ENCODE peak calls at places on chromosomes 16 and 17, in eight cellular contexts. K is activated T-cell treated with anti-CD3 and anti-CD28 coated beads, Interleukin-2, amount 50 U/mL, for 4 hours; N is hippocampal formation; E is astrocyte of the cerebellum; J is stimulated activated CD4-positive, alpha-beta T cell treated with anti-CD3 and anti-CD28 coated beads, Interleukin-2, amount 100 ng/mL, for 48 hours; H is COR-L47; Y is non-pigmented ciliary epithelial cell; L is AG20443. I is an unnamed sample.

GRCh38 chr16:81140930-81141780 is 45.0 kb upstream of the GCSH start:
- DNase-seq in K (no peak), N (no peak), E (no peak), J (no peak), H (no peak), Y (no peak), L (no peak), I (no peak)

GRCh38 chr16:88863426-88863825 is 3.0 kb downstream of the PABPN1L start:
- DNase-seq in K (no peak), N (no peak), E (no peak), J (no peak), H (no peak), Y (no peak), L (no peak), I (no peak)

GRCh38 chr16:26816266-26816665 is 250.5 kb upstream of the C16orf82 start:
- DNase-seq in K (no peak), N (no peak), E (no peak), J (no peak), H (no peak), Y (no peak), L (peak), I (no peak)

GRCh38 chr16:85220125-85220839 is 108.0 kb upstream of the CIBAR2 start:
- DNase-seq in K (no peak), N (peak), E (no peak), J (no peak), H (peak), Y (no peak), L (peak), I (no peak)

GRCh38 chr17:50917418-50917743 is 51.2 kb upstream of the TOB1 start:
- DNase-seq in K (no peak), N (peak), E (no peak), J (no peak), H (no peak), Y (no peak), L (no peak), I (no peak)

GRCh38 chr17:31579265-31579664 is 187.8 kb downstream of the RAB11FIP4 start:
- DNase-seq in K (no peak), N (no peak), E (no peak), J (no peak), H (peak), Y (no peak), L (no peak), I (no peak)

GRCh38 chr17:64063766-64064224 is 43.4 kb upstream of the ICAM2 start:
- DNase-seq in K (peak), N (no peak), E (no peak), J (peak), H (peak), Y (no peak), L (peak), I (peak)

GRCh38 chr17:7888184-7888920 is at the start of gene CHD3:
- DNase-seq in K (peak), N (no peak), E (no peak), J (peak), H (no peak), Y (no peak), L (no peak), I (no peak)

GRCh38 chr17:72183194-72183685 is 62.4 kb downstream of the SOX9 start:
- DNase-seq in K (no peak), N (no peak), E (no peak), J (no peak), H (peak), Y (no peak), L (no peak), I (no peak)

GRCh38 chr16:77816293-77816692 is 27.9 kb downstream of the VAT1L start:
- DNase-seq in K (no peak), N (no peak), E (peak), J (no peak), H (peak), Y (peak), L (no peak), I (no peak)

I was measured in retinal pigment epithelial cell.